ENCODE peak calls at places on chromosomes 3 and 15, in four cellular contexts. I, W, K and D are unnamed samples.

GRCh38 chr15:98744506-98744905 is 96.2 kb downstream of the IGF1R start:
- DNase-seq in K (no peak), I (no peak), W (no peak), D (no peak)

GRCh38 chr15:89654847-89655805 is at the start of gene KIF7:
- DNase-seq in K (peak), I (no peak), W (no peak), D (no peak)

GRCh38 chr15:50353251-50353998 is 1.6 kb downstream of the GABPB1 start:
- DNase-seq in I (no peak), K (no peak), W (no peak), D (no peak)

GRCh38 chr15:38041576-38041975 is 107.1 kb downstream of the TMCO5A start:
- DNase-seq in W (no peak), I (no peak), K (no peak), D (no peak)

GRCh38 chr3:100023595-100023994 is 90.7 kb downstream of the FILIP1L start:
- DNase-seq in I (no peak), K (no peak), W (no peak), D (no peak)

GRCh38 chr3:86161493-86161892 is 829.5 kb downstream of the VGLL3 start:
- DNase-seq in K (no peak), W (no peak), I (no peak), D (no peak)

GRCh38 chr15:48806151-48806550 is 4.7 kb downstream of the CEP152 start:
- DNase-seq in I (peak), K (no peak), W (no peak), D (no peak)

GRCh38 chr3:54120657-54121403 is 1.5 kb upstream of the CACNA2D3 start:
- DNase-seq in I (no peak), W (no peak), K (peak), D (no peak)

GRCh38 chr3:129063841-129064482 is 3.4 kb downstream of the GP9 start:
- DNase-seq in W (no peak), K (no peak), I (no peak), D (no peak)

GRCh38 chr3:56796202-56796601 is 5.5 kb downstream of the ARHGEF3 start:
- DNase-seq in I (no peak), W (no peak), K (no peak), D (no peak)

GRCh38 chr3:187798126-187798525 is 52.9 kb upstream of the BCL6 start:
- DNase-seq in I (no peak), K (no peak), W (no peak), D (no peak)

GRCh38 chr15:78714890-78715289 is 73.9 kb upstream of the CHRNB4 start:
- DNase-seq in K (no peak), I (no peak), W (no peak), D (no peak)

GRCh38 chr3:138933981-138934691 is 12.8 kb downstream of the FOXL2 start:
- DNase-seq in I (no peak), W (no peak), K (no peak), D (no peak)

GRCh38 chr3:48634661-48635221 is 520 bp downstream of the SLC26A6 start:
- DNase-seq in W (peak), I (peak), K (peak), D (no peak)

GRCh38 chr3:3519266-3519665 is 280.0 kb upstream of the LRRN1 start:
- DNase-seq in I (no peak), W (no peak), K (no peak), D (no peak)

GRCh38 chr3:128439226-128439625 is 27.5 kb downstream of the DNAJB8 start:
- DNase-seq in K (no peak), W (no peak), I (no peak), D (no peak)

GRCh38 chr3:117719316-117719926 is 1009.8 kb downstream of the TUSC7 start:
- DNase-seq in I (no peak), W (no peak), K (peak), D (no peak)

GRCh38 chr3:129439381-129439816 is 349 bp downstream of the MBD4 start:
- DNase-seq in K (no peak), I (peak), W (peak), D (peak)

GRCh38 chr3:18998069-18998468 is 150.2 kb upstream of the KCNH8 start:
- DNase-seq in I (peak), K (no peak), W (no peak), D (no peak)

GRCh38 chr3:20575153-20575552 is 389.1 kb upstream of the SGO1 start:
- DNase-seq in I (no peak), W (no peak), K (no peak), D (no peak)

GRCh38 chr3:160568989-160569388 is 3.6 kb upstream of the KPNA4 start:
- DNase-seq in K (no peak), I (no peak), W (no peak), D (no peak)

GRCh38 chr3:106208979-106209378 is 340.2 kb upstream of the CBLB start:
- DNase-seq in K (no peak), W (no peak), I (no peak), D (no peak)

GRCh38 chr15:56886450-56886856 is 32.0 kb upstream of the TCF12 start:
- DNase-seq in K (no peak), I (no peak), W (no peak), D (no peak)

GRCh38 chr3:194552327-194552949 is 65.6 kb upstream of the ATP13A3 start:
- DNase-seq in I (no peak), W (no peak), K (no peak), D (no peak)

GRCh38 chr15:68616397-68616796 is 37.6 kb downstream of the CORO2B start:
- DNase-seq in W (no peak), I (no peak), K (no peak), D (no peak)

GRCh38 chr3:194872669-194872977 is 186.9 kb downstream of the FAM43A start:
- DNase-seq in W (no peak), I (no peak), K (no peak), D (no peak)

GRCh38 chr15:52102468-52102867 is 10.1 kb downstream of the BCL2L10 start:
- DNase-seq in K (no peak), I (no peak), W (no peak), D (no peak)

GRCh38 chr3:63354160-63354559 is 76.1 kb downstream of the SYNPR start:
- DNase-seq in I (no peak), K (no peak), W (no peak), D (no peak)

GRCh38 chr15:98567951-98568350 is 80.4 kb upstream of the IGF1R start:
- DNase-seq in I (no peak), K (no peak), W (no peak), D (no peak)

GRCh38 chr3:144129536-144130214 is 158.1 kb downstream of the DIPK2A start:
- DNase-seq in W (no peak), I (no peak), K (no peak), D (no peak)

GRCh38 chr15:71413419-71413818 is 298.1 kb downstream of the THSD4 start:
- DNase-seq in W (no peak), K (no peak), I (no peak), D (no peak)

GRCh38 chr3:50221051-50221412 is 15.0 kb upstream of the GNAI2 start:
- DNase-seq in W (no peak), I (no peak), K (no peak), D (no peak)

GRCh38 chr3:15724446-15724845 is 73.3 kb downstream of the ANKRD28 start:
- DNase-seq in K (no peak), W (no peak), I (no peak), D (no peak)

GRCh38 chr3:186307594-186307993 is 54.4 kb downstream of the DGKG start:
- DNase-seq in W (no peak), K (peak), I (no peak), D (no peak)

GRCh38 chr15:57153140-57153539 is 223.2 kb upstream of the CGNL1 start:
- DNase-seq in W (no peak), K (no peak), I (no peak), D (no peak)

GRCh38 chr3:129181834-129182233 is 1.9 kb downstream of the CNBP start:
- DNase-seq in W (no peak), K (no peak), I (no peak), D (no peak)

GRCh38 chr3:183912895-183913579 is 28.4 kb upstream of the PARL start:
- DNase-seq in K (no peak), I (no peak), W (no peak), D (no peak)

GRCh38 chr3:125212509-125213372 is at the start of gene SLC12A8:
- DNase-seq in K (no peak), I (no peak), W (no peak), D (no peak)